ENCODE peak calls at places on chromosomes 5 and 9, in eight cellular contexts. P is choroid plexus epithelial cell, N is lower lobe of right lung, B is brain microvascular endothelial cell, O is bronchial epithelial cell, I is transverse colon, D is cardiac fibroblast, C is HFF-Myc. G is an unnamed sample.

GRCh38 chr9:126114409-126114760 is 212.2 kb upstream of the MVB12B start:
- DNase-seq in D (no peak), P (no peak), N (no peak), I (no peak), B (no peak), C (no peak), O (no peak), G (no peak)

GRCh38 chr9:6426117-6426516 is 13.1 kb downstream of the UHRF2 start:
- DNase-seq in B (no peak), P (peak), N (no peak), O (no peak), I (no peak), C (no peak), D (peak), G (no peak)

GRCh38 chr9:91953723-91954122 is 3.7 kb upstream of the ROR2 start:
- DNase-seq in B (no peak), D (no peak), I (no peak), C (no peak), N (no peak), O (no peak), P (no peak), G (no peak)

GRCh38 chr9:75803130-75803529 is 87.3 kb upstream of the PCSK5 start:
- DNase-seq in P (peak), I (no peak), C (peak), B (peak), O (peak), N (no peak), D (peak), G (peak)

GRCh38 chr9:126298319-126298801 is 28.3 kb upstream of the MVB12B start:
- DNase-seq in N (no peak), I (peak), O (no peak), B (no peak), C (no peak), D (no peak), P (no peak), G (no peak)

GRCh38 chr5:86979801-86980510 is 287.7 kb upstream of the RASA1 start:
- DNase-seq in B (peak), P (peak), D (peak), C (peak), I (no peak), N (no peak), O (peak), G (peak)

GRCh38 chr5:102421647-102422046 is 77.2 kb downstream of the SLCO6A1 start:
- DNase-seq in B (no peak), C (no peak), I (no peak), N (no peak), P (no peak), O (no peak), D (no peak), G (peak)

GRCh38 chr5:141778211-141778610 is 96.2 kb upstream of the ARAP3 start:
- DNase-seq in B (no peak), C (no peak), P (peak), N (no peak), O (peak), I (no peak), D (peak), G (peak)

GRCh38 chr5:139177809-139178581 is 20.2 kb downstream of the SIL1 start:
- DNase-seq in C (no peak), B (no peak), O (no peak), N (no peak), P (no peak), D (peak), I (peak), G (no peak)

GRCh38 chr9:114592356-114592755 is 4.8 kb downstream of the ATP6V1G1 start:
- DNase-seq in O (peak), I (peak), D (peak), C (no peak), P (peak), B (peak), N (no peak), G (no peak)
- TF ChIP-seq CTCF in O (peak), I (peak), D (peak), C (no peak), P (peak), B (peak), N (peak), G (peak)

GRCh38 chr9:99130069-99130468 is 25.2 kb downstream of the TGFBR1 start:
- DNase-seq in P (no peak), D (no peak), O (peak), C (no peak), B (no peak), N (no peak), I (no peak), G (no peak)
- H3K4me3 ChIP-seq in P (no peak), D (no peak), O (no peak), C (no peak), B (no peak), N (no peak), I (no peak), G (no peak)

DNA sequence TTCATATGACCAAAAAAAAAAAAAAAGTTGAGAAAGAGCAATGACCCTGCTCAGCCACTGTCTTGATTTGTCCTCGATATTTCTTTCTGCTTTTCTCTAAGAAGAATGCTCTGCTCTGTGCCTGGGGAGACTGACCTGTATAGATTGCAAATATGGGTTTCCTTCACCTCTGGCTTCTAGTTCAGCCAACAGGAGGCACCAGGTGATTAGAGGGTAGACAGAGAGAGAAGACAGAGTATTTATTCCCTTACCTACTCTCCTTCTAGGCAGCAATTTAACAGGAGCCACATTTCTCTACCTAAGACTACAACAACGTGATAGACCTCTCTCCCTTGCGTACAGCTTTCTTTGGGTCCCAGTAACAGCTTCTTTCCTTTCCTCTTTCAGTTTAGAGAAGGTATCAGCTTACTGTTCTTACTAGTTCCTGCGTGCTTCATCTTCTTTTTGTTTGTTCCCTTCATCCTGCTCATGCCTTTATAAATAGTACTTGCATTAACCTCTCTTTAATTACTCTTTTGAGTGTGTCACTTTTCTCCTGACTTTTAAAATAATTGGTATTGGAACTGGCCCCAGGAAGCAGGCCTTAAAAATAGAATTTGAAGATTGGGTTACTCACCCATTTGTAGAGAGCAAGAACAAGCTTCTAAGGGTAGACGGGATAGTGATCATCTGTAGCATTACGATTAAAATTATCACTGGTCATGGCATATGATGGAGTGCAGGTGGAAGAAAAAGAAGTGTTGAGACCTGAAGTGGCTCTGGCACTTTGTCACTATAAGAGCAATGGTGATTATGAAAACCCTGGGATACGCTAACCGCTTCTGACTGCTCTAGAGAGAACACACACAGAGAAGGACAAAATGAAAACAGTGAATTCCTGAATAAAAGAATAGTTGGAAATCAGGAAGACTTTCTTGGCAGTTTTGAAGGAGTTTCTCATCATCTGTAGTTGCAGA is 161.2 kb upstream of the FSTL4 start:
- DNase-seq in C (no peak), O (peak), I (no peak), N (no peak), P (no peak), D (no peak), B (no peak), G (no peak)
- TF ChIP-seq CTCF in C (no peak), O (no peak), I (no peak), N (no peak), P (no peak), D (no peak), B (no peak), G (peak)

DNA sequence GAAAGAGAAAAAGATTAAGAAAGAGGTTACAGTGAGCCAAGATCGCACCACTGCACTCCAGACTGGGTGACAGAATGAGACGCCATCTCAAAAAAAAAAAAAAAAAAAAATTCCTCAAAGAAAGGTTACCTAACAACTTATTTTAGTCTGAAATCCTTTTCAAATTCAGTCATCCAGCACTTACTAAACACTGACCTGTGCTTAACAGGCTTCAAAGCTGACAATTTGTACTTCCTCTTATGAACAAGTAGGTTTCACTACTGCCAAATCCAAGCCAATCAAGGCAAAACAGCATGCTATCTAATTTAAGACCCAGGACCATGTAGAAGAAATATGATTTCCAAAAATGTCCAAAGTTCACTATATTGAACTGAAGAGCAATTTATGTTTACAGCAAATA is 13.6 kb downstream of the PWWP2A start:
- DNase-seq in C (no peak), B (no peak), O (no peak), I (no peak), N (no peak), D (peak), P (peak), G (peak)
- H3K4me3 ChIP-seq in C (no peak), B (no peak), O (no peak), I (no peak), N (no peak), D (no peak), P (no peak), G (no peak)

GRCh38 chr5:69029292-69029691 is 64.5 kb upstream of the SLC30A5 start:
- DNase-seq in O (no peak), N (no peak), C (no peak), D (no peak), P (no peak), B (no peak), I (no peak), G (no peak)

GRCh38 chr5:69019665-69020064 is 74.1 kb upstream of the SLC30A5 start:
- DNase-seq in O (no peak), I (no peak), C (peak), B (no peak), N (no peak), D (no peak), P (no peak), G (no peak)

GRCh38 chr5:69024241-69024651 is 69.6 kb upstream of the SLC30A5 start:
- DNase-seq in C (peak), B (no peak), D (peak), I (no peak), O (peak), N (no peak), P (peak), G (no peak)
- TF ChIP-seq CTCF in C (peak), B (peak), D (peak), I (peak), O (peak), N (peak), P (peak), G (peak)

GRCh38 chr5:55441107-55441771 is 93.5 kb downstream of the PLPP1 start:
- DNase-seq in C (no peak), B (no peak), D (no peak), P (no peak), N (no peak), O (no peak), I (no peak), G (no peak)

GRCh38 chr5:55437452-55437851 is 97.3 kb downstream of the PLPP1 start:
- DNase-seq in P (no peak), D (peak), I (no peak), O (peak), N (no peak), C (no peak), B (no peak), G (no peak)

GRCh38 chr5:55438931-55439477 is 95.8 kb downstream of the PLPP1 start:
- DNase-seq in O (no peak), B (peak), C (no peak), N (no peak), D (peak), I (peak), P (peak), G (no peak)

GRCh38 chr5:55440188-55440646 is 94.5 kb downstream of the PLPP1 start:
- DNase-seq in I (no peak), D (peak), N (no peak), O (no peak), B (peak), C (peak), P (peak), G (no peak)

GRCh38 chr5:55437859-55438206 is 96.9 kb downstream of the PLPP1 start:
- DNase-seq in N (no peak), C (no peak), B (no peak), O (no peak), D (no peak), I (no peak), P (no peak), G (no peak)
- H3K4me3 ChIP-seq in N (no peak), C (no peak), B (no peak), O (no peak), D (no peak), I (no peak), P (no peak), G (no peak)

DNA sequence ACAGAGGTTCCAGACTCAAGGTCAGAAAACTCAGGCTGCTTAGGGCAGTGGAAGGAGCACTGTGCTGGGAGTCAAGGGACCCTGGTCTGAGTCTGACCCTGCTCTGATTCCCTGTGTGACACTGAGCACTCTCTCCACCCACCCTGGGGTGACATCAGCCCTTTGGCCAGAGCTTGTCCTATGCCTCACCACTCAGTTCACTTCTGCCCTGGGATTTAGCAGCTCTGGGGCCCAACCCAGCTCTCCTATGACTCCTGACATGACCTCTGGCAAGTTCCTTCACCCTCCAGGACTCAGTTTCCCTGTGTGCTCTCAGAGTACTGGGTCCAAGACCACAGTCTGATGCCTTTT is 63.9 kb downstream of the FAM114A2 start:
- DNase-seq in I (no peak), N (no peak), B (no peak), P (no peak), C (no peak), D (no peak), O (no peak), G (no peak)
- TF ChIP-seq CTCF in I (no peak), N (no peak), B (no peak), P (no peak), C (no peak), D (no peak), O (no peak), G (no peak)

GRCh38 chr5:6252581-6252980 is 125.8 kb downstream of the MED10 start:
- DNase-seq in C (no peak), O (no peak), N (no peak), D (no peak), B (no peak), I (no peak), P (no peak), G (no peak)

GRCh38 chr5:6253281-6253680 is 125.1 kb downstream of the MED10 start:
- DNase-seq in N (no peak), O (no peak), B (no peak), P (no peak), I (no peak), D (no peak), C (no peak), G (no peak)

GRCh38 chr5:6255956-6256355 is 122.4 kb downstream of the MED10 start:
- DNase-seq in B (no peak), D (no peak), I (no peak), N (no peak), C (no peak), O (no peak), P (no peak), G (no peak)

GRCh38 chr5:6251579-6252102 is 126.7 kb downstream of the MED10 start:
- DNase-seq in D (no peak), B (no peak), O (no peak), N (no peak), I (no peak), P (no peak), C (no peak), G (no peak)

DNA sequence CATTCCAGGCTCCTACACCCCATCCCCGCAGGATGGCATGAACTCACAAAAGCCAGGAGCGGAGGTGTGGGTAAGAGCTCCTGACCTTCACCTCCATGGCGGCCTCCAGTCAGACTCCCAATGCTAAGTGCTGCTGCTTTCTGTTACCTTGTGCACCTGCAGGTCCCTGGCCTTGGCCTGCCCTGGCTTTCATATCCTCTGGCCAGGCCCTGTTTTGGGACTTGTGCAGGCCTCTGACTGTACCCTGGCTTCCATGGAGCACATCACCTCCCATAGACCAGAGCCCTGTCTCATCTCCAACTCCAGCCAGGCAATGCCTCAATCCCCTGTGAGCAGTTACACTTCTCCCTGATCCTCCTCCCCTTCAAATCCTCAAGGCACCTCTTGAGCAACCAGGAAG is 124.5 kb downstream of the MED10 start:
- DNase-seq in I (no peak), B (no peak), D (no peak), P (no peak), N (no peak), C (no peak), O (no peak), G (no peak)
- H3K4me3 ChIP-seq in I (no peak), B (no peak), D (no peak), P (no peak), N (no peak), C (no peak), O (no peak), G (no peak)